ENCODE peak calls at places on chromosomes 1 and 21, in seven cellular contexts. L, R, A, N, C, F and O are unnamed samples.

GRCh38 chr1:185450917-185451316 is 133.9 kb upstream of the IVNS1ABP start:
- DNase-seq in L (no peak), R (no peak), A (no peak), N (no peak), C (no peak), F (no peak), O (no peak)

GRCh38 chr21:43362306-43362927 is 64.5 kb downstream of the SIK1 start:
- DNase-seq in L (peak), R (peak), A (peak), N (no peak), C (peak), F (peak), O (peak)

GRCh38 chr1:206854401-206855129 is 10.9 kb upstream of the IL20 start:
- DNase-seq in L (no peak), R (peak), A (no peak), N (no peak), C (no peak), F (no peak), O (no peak)

GRCh38 chr1:247043406-247043805 is 35.2 kb downstream of the ZNF670 start:
- DNase-seq in L (no peak), R (no peak), A (no peak), N (no peak), C (no peak), F (no peak), O (no peak)

GRCh38 chr1:67166196-67166595 is at the start of gene IL23R:
- DNase-seq in L (no peak), R (no peak), A (no peak), N (no peak), C (no peak), F (peak), O (peak)

GRCh38 chr21:43644609-43645008 is 14.7 kb downstream of the HSF2BP start:
- DNase-seq in L (no peak), R (peak), A (peak), N (peak), C (no peak), F (no peak), O (no peak)

GRCh38 chr1:161933592-161934277 is 89.9 kb downstream of the OLFML2B start:
- DNase-seq in L (no peak), R (no peak), A (no peak), N (no peak), C (no peak), F (no peak), O (no peak)

GRCh38 chr1:77539510-77540142 is 142.8 kb downstream of the ZZZ3 start:
- DNase-seq in L (no peak), R (peak), A (peak), N (no peak), C (no peak), F (no peak), O (no peak)

GRCh38 chr1:28135910-28136635 is 40.4 kb downstream of the PTAFR start:
- DNase-seq in L (no peak), R (no peak), A (no peak), N (no peak), C (no peak), F (no peak), O (no peak)

GRCh38 chr1:42177551-42177981 is 13.0 kb upstream of the GUCA2A start:
- DNase-seq in L (no peak), R (peak), A (no peak), N (peak), C (peak), F (no peak), O (no peak)

GRCh38 chr21:38780879-38781278 is 24.9 kb upstream of the ETS2 start:
- DNase-seq in L (no peak), R (no peak), A (no peak), N (no peak), C (no peak), F (no peak), O (peak)

GRCh38 chr1:232982238-232982944 is 32.0 kb downstream of the NTPCR start:
- DNase-seq in L (no peak), R (peak), A (peak), N (no peak), C (no peak), F (no peak), O (no peak)

GRCh38 chr1:24321712-24322635 is 2.8 kb downstream of the GRHL3 start:
- DNase-seq in L (peak), R (peak), A (peak), N (no peak), C (peak), F (peak), O (peak)

GRCh38 chr1:160682983-160683886 is 28.4 kb downstream of the CD48 start:
- DNase-seq in L (no peak), R (peak), A (no peak), N (no peak), C (no peak), F (no peak), O (peak)

GRCh38 chr21:44478124-44478800 is 23.0 kb downstream of the LRRC3 start:
- DNase-seq in L (no peak), R (no peak), A (no peak), N (no peak), C (no peak), F (no peak), O (no peak)

GRCh38 chr1:34400690-34401089 is 224.0 kb downstream of the C1orf94 start:
- DNase-seq in L (no peak), R (no peak), A (no peak), N (no peak), C (no peak), F (no peak), O (no peak)

GRCh38 chr1:54017979-54018378 is at the start of gene LDLRAD1:
- DNase-seq in L (no peak), R (no peak), A (no peak), N (no peak), C (no peak), F (no peak), O (no peak)

GRCh38 chr1:2587071-2587859 is 688 bp downstream of the PRXL2B start:
- DNase-seq in L (no peak), R (peak), A (peak), N (no peak), C (no peak), F (peak), O (no peak)

GRCh38 chr1:916173-917075 is 7.3 kb upstream of the SAMD11 start:
- DNase-seq in L (no peak), R (peak), A (no peak), N (no peak), C (peak), F (peak), O (no peak)

GRCh38 chr1:9886063-9886742 is 23.9 kb downstream of the CTNNBIP1 start:
- DNase-seq in L (no peak), R (no peak), A (no peak), N (no peak), C (no peak), F (no peak), O (no peak)

GRCh38 chr1:33986389-33987095 is 122.7 kb downstream of the HMGB4 start:
- DNase-seq in L (no peak), R (peak), A (peak), N (no peak), C (no peak), F (no peak), O (no peak)